ENCODE peak calls at places on chromosome 9, in four cellular contexts. S is endothelial cell, X is coronary artery, O is GM20000. R is an unnamed sample.

GRCh38 chr9:117656007-117656406 is 48.2 kb upstream of the TLR4 start:
- DNase-seq in X (no peak), S (no peak), O (no peak), R (no peak)

GRCh38 chr9:105834404-105834803 is 140.1 kb downstream of the TMEM38B start:
- DNase-seq in O (no peak), S (no peak), X (no peak), R (no peak)

GRCh38 chr9:130029591-130029990 is 13.4 kb downstream of the FNBP1 start:
- DNase-seq in O (no peak), S (no peak), X (peak), R (no peak)

GRCh38 chr9:126363847-126364671 is 37.4 kb downstream of the MVB12B start:
- DNase-seq in X (no peak), S (no peak), O (no peak), R (no peak)

GRCh38 chr9:121393318-121393717 is 23.3 kb upstream of the STOM start:
- DNase-seq in O (no peak), S (no peak), X (no peak), R (no peak)

GRCh38 chr9:102461441-102461840 is 533.7 kb upstream of the CYLC2 start:
- DNase-seq in O (no peak), S (no peak), X (no peak), R (no peak)

GRCh38 chr9:86707932-86708510 is 239.3 kb downstream of the GAS1 start:
- DNase-seq in O (no peak), X (no peak), S (no peak), R (no peak)

GRCh38 chr9:135244751-135245221 is 157.3 kb downstream of the OLFM1 start:
- DNase-seq in S (no peak), O (no peak), X (no peak), R (no peak)

GRCh38 chr9:82062245-82062644 is 73.7 kb downstream of the SPATA31D1 start:
- DNase-seq in X (no peak), S (no peak), O (no peak), R (no peak)

GRCh38 chr9:132857601-132858342 is 20.3 kb downstream of the AK8 start:
- DNase-seq in S (no peak), X (no peak), O (no peak), R (no peak)
- TF ChIP-seq CTCF in S (no peak), X (no peak), O (no peak), R (no peak)

GRCh38 chr9:75198436-75198835 is 110.1 kb downstream of the OSTF1 start:
- DNase-seq in S (peak), X (no peak), O (no peak), R (no peak)
- TF ChIP-seq CTCF in S (peak), X (no peak), O (no peak), R (no peak)

GRCh38 chr9:137168907-137169763 is 716 bp downstream of the LRRC26 start:
- DNase-seq in X (no peak), S (peak), O (peak), R (no peak)
- TF ChIP-seq CTCF in X (no peak), S (no peak), O (no peak), R (no peak)

DNA sequence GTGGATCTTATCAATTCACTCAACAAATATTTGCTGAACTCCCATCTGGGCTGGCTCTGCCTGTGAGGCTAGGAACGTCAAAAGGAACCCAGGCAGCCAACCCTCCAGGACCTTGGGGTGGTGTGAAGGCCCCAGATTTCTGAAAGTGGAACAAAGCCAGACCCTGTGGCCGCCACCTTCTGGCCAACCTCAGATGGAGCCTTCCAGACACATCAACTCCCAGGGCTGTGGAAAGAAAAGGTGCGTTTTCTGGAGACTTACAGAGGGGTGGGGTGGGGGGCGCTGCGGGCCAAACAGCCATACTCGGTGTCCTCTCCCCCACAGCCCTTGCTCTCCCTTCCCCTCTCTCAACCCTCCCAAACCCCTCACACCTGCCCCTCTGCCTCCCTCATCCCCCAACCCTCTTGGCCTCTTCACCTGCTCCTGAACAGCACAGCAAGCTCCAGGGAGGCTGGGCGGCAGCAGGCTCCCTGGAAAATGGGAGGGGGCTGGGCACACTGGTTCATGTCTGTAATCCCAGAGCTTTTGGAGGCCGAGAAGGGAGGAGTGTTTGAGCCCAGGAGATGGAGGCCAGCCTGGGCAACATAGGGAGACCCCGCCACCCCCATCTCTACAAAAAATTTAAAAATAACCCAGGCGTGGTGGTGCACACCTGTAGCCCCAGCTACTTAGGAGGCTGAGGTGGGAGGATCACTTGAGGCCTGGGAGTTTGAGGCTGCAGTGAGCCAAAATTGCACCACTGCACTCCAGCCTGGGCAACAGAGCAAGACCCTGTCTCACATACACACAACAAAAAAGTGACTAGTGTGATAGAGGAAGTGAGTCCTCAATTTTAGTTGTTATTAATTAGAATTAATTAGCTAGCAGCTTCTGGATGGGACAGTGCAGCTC is 45.0 kb upstream of the PRRC2B start:
- DNase-seq in S (no peak), O (no peak), X (no peak), R (no peak)
- TF ChIP-seq CTCF in S (no peak), O (no peak), X (no peak), R (no peak)

GRCh38 chr9:5321058-5321457 is 16.5 kb upstream of the RLN2 start:
- DNase-seq in O (no peak), S (no peak), X (no peak), R (no peak)
- TF ChIP-seq CTCF in O (no peak), S (no peak), X (no peak), R (no peak)

GRCh38 chr9:36911037-36911436 is 123.0 kb downstream of the PAX5 start:
- DNase-seq in O (no peak), X (no peak), S (no peak), R (peak)
- TF ChIP-seq CTCF in O (no peak), X (no peak), S (no peak), R (no peak)

R was measured in lower leg skin.